ENCODE peak calls at places on chromosomes 7 and 10, in six cellular contexts. F is breast epithelium, M is fibroblast of the aortic adventitia, A is neural progenitor cell, O is left ventricle myocardium inferior, H is IMR-90. K is an unnamed sample.

GRCh38 chr7:108404509-108405435 is 51.5 kb downstream of the NRCAM start:
- DNase-seq in F (no peak), M (no peak), A (no peak), O (no peak), H (no peak), K (no peak)

GRCh38 chr7:83036130-83036529 is 126.6 kb downstream of the PCLO start:
- DNase-seq in F (no peak), M (no peak), A (no peak), O (no peak), H (no peak), K (no peak)

GRCh38 chr10:125089486-125089885 is 70.9 kb downstream of the CTBP2 start:
- DNase-seq in F (no peak), M (peak), A (no peak), O (no peak), H (no peak), K (no peak)

GRCh38 chr7:123879628-123880027 is 34.7 kb downstream of the HYAL4 start:
- DNase-seq in F (no peak), M (no peak), A (no peak), O (no peak), H (no peak), K (peak)

GRCh38 chr7:701086-701671 is 25.3 kb upstream of the DNAAF5 start:
- DNase-seq in F (no peak), M (no peak), A (no peak), O (no peak), H (no peak), K (no peak)

GRCh38 chr10:103580011-103580410 is 86.5 kb downstream of the NEURL1 start:
- DNase-seq in F (no peak), M (no peak), A (no peak), O (no peak), H (no peak), K (no peak)

GRCh38 chr7:123057926-123058325 is 62.4 kb upstream of the TAS2R16 start:
- DNase-seq in F (no peak), M (no peak), A (no peak), O (no peak), H (no peak), K (no peak)

GRCh38 chr7:113289140-113289740 is 170.9 kb upstream of the SMIM30 start:
- DNase-seq in F (no peak), M (peak), A (peak), O (no peak), H (peak), K (peak)

GRCh38 chr10:94084344-94084743 is 90.6 kb downstream of the PLCE1 start:
- DNase-seq in F (no peak), M (no peak), A (no peak), O (no peak), H (no peak), K (no peak)

GRCh38 chr10:44960482-44961230 is 1.1 kb downstream of the RASSF4 start:
- DNase-seq in F (no peak), M (no peak), A (no peak), O (no peak), H (no peak), K (no peak)

GRCh38 chr7:25861704-25862253 is 290.2 kb upstream of the NFE2L3 start:
- DNase-seq in F (no peak), M (no peak), A (no peak), O (no peak), H (no peak), K (no peak)
- H3K4me3 ChIP-seq in F (peak), M (peak), A (peak), O (peak), H (peak), K (peak)

DNA sequence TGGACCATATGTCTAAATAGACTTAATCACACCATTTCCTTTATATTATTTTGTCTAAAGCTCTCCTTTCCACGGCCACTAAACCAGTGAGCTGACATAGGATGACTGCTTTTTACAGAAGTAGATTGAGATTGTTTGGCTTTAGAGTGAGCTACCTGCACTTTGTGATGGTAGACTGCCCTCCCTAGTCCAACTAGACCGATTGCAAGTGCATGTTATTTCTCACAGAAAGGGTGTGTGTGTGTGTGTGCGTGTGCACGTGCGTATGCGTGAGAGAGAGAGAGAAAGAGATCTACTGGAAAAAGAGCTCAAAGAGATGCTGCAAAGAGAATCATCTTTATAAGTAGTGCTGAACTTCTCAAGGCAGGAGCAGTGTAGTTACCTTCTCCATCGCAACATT is 60.7 kb downstream of the VCL start:
- DNase-seq in F (no peak), M (no peak), A (peak), O (no peak), H (no peak), K (no peak)
- TF ChIP-seq CTCF in F (no peak), M (no peak), A (peak), O (peak), H (no peak), K (peak)

GRCh38 chr10:113261130-113261529 is 291.7 kb upstream of the HABP2 start:
- DNase-seq in F (no peak), M (no peak), A (no peak), O (no peak), H (no peak), K (no peak)
- H3K4me3 ChIP-seq in F (no peak), M (no peak), A (no peak), O (no peak), H (no peak), K (no peak)

GRCh38 chr7:121605297-121605640 is 209.2 kb upstream of the FAM3C start:
- DNase-seq in F (no peak), M (peak), A (no peak), O (no peak), H (peak), K (peak)
- TF ChIP-seq CTCF in F (no peak), M (peak), A (peak), O (peak), H (peak), K (peak)

GRCh38 chr10:33153266-33153967 is 181.1 kb downstream of the NRP1 start:
- DNase-seq in F (no peak), M (no peak), A (no peak), O (no peak), H (no peak), K (no peak)
- H3K4me3 ChIP-seq in F (no peak), M (no peak), A (no peak), O (no peak), H (no peak), K (no peak)

DNA sequence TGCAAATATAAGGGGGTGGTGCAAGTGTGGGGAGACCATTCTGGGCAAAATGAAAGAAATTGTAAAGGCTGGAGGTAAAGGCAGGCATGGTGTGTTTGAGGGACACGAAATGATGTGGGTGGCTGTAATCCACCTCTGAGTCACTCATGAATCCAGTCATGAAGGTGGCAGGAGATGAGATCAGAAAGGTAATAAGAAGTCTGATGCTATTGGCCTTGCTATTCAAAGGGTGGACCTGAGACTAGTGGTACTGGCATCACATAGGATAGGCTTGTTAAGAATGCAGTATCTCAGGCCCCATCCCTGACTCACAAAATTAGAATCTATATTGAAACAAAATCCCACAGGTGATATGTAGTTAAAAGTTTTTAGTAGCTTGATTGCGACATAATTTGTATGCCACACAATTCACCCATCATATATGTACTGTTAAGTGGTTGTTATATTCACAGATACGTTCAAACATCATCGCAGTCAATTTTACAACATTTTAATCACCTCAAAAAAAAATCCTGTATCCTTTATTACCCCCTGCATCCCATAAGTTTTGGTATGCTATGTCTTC is 85.6 kb downstream of the ST8SIA6 start:
- DNase-seq in F (no peak), M (no peak), A (no peak), O (no peak), H (no peak), K (no peak)
- TF ChIP-seq CTCF in F (no peak), M (no peak), A (no peak), O (no peak), H (no peak), K (no peak)

DNA sequence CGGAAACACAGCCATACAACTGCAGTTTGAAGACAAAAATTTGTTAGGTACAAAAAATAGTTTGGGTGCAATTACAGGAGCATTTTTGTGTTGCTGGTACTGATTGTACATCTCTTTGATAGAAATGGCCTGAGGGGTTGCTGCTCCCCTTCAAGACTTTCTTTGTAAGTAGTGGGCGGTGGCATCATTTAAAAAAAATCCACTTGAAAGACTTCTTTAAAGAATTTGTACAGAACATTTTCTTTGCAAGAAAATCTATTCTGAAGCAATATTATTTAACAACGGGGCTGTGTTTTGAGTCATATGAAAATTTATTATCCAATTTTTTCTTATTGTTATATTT is 144.1 kb upstream of the CAV2 start:
- DNase-seq in F (no peak), M (no peak), A (no peak), O (no peak), H (no peak), K (no peak)
- H3K4me3 ChIP-seq in F (peak), M (peak), A (no peak), O (peak), H (peak), K (no peak)

GRCh38 chr10:1659221-1659791 is 78.0 kb downstream of the ADARB2 start:
- DNase-seq in F (no peak), M (no peak), A (peak), O (no peak), H (no peak), K (no peak)
- TF ChIP-seq CTCF in F (no peak), M (no peak), A (no peak), O (no peak), H (no peak), K (no peak)

DNA sequence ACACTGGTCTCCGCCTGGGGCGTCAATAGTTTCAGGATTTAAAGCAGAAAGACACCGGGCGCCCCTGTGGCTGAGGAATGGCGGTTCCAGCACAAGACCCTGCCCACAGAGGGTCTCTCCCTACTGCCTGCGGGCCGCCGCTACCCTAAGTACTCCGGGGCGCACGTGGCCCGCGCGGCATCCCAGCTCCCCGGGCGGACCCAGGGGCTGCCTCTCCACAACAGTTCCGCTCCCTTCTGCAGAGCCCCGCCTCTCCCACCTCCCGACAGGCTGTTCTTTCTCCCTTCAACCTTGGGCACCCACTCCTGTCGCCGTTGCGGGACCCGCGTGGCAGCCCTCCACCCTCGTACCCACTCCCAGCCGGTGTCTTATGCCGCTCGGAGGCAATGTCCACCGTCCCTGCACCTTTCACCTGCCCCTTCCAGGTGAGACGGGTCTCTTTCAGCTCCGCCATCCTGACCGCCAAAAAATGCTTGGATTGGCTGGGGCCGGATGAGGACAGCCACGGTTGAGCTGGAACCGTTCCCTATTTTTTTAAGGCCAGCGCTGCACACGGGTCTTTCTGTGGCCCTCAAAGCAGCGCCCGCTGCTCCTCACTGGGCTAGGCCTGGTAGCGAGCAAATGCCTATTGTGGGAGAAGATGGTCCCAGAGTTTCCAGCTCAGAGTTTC is 1.6 kb upstream of the NKX2-3 start:
- DNase-seq in F (no peak), M (no peak), A (peak), O (no peak), H (no peak), K (no peak)
- H3K4me3 ChIP-seq in F (no peak), M (no peak), A (no peak), O (peak), H (no peak), K (no peak)

GRCh38 chr7:30352169-30352568 is 67.8 kb downstream of the ZNRF2 start:
- DNase-seq in F (no peak), M (no peak), A (no peak), O (no peak), H (no peak), K (no peak)
- TF ChIP-seq CTCF in F (no peak), M (no peak), A (no peak), O (no peak), H (no peak), K (peak)

K was measured in fibroblast of villous mesenchyme.